ENCODE peak calls at places on chromosomes 3 and 15, in ten cellular contexts. B is left cardiac atrium, X is RWPE1, J is SK-N-SH, T is sigmoid colon, K is tibial nerve, W is ecto neural progenitor cell, L is GM23248, M is GM03348, O is NCI-H1092. Y is an unnamed sample.

GRCh38 chr3:69749461-69749860 is 10.2 kb downstream of the MITF start:
- DNase-seq in T (no peak), X (no peak), M (no peak), B (no peak), W (no peak), J (no peak), L (no peak), K (no peak), O (no peak), Y (no peak)

GRCh38 chr15:33586791-33587697 is 276.3 kb downstream of the RYR3 start:
- DNase-seq in T (no peak), X (no peak), J (no peak), O (no peak), M (no peak), L (no peak), B (no peak), K (no peak), W (no peak), Y (no peak)

GRCh38 chr3:138338816-138339215 is 9.2 kb upstream of the NME9 start:
- DNase-seq in O (no peak), J (no peak), B (peak), K (no peak), T (no peak), X (no peak), W (no peak), L (no peak), M (no peak), Y (no peak)

GRCh38 chr15:70466895-70467529 is 296.3 kb downstream of the UACA start:
- DNase-seq in K (no peak), X (peak), W (peak), O (peak), J (peak), T (peak), B (peak), M (peak), L (peak), Y (peak)

GRCh38 chr15:41122849-41123248 is 6.8 kb upstream of the INO80 start:
- DNase-seq in O (no peak), X (no peak), K (no peak), B (no peak), T (no peak), L (no peak), W (no peak), J (no peak), M (no peak), Y (no peak)

GRCh38 chr15:74036271-74037170 is 42.0 kb downstream of the PML start:
- DNase-seq in J (peak), M (peak), O (peak), L (peak), B (peak), K (peak), W (peak), X (peak), T (peak), Y (peak)

GRCh38 chr3:101066776-101067175 is 73.6 kb upstream of the ABI3BP start:
- DNase-seq in T (no peak), J (no peak), B (no peak), L (peak), K (no peak), M (peak), X (no peak), W (no peak), O (no peak), Y (peak)

GRCh38 chr15:41513282-41514227 is at the start of gene LTK:
- DNase-seq in W (peak), X (no peak), L (peak), B (peak), T (no peak), J (peak), O (no peak), K (no peak), M (no peak), Y (no peak)

GRCh38 chr3:9744162-9744561 is 5.6 kb upstream of the OGG1 start:
- DNase-seq in O (no peak), X (no peak), T (no peak), M (no peak), B (no peak), W (no peak), L (no peak), J (no peak), K (no peak), Y (no peak)

GRCh38 chr15:42405876-42406482 is 46.7 kb downstream of the CAPN3 start:
- DNase-seq in T (no peak), X (no peak), O (no peak), K (no peak), B (no peak), W (no peak), M (no peak), J (no peak), L (no peak), Y (no peak)

GRCh38 chr3:43286886-43287301 is 554 bp downstream of the SNRK start:
- DNase-seq in B (no peak), W (peak), J (peak), M (peak), L (peak), K (no peak), X (peak), O (no peak), T (no peak), Y (peak)

GRCh38 chr3:189457201-189457607 is 174.0 kb upstream of the TP63 start:
- DNase-seq in X (peak), M (no peak), K (no peak), J (no peak), T (no peak), W (no peak), O (no peak), L (peak), B (no peak), Y (no peak)

GRCh38 chr15:38823272-38823671 is 258.7 kb upstream of the RASGRP1 start:
- DNase-seq in T (no peak), J (no peak), O (no peak), L (no peak), B (no peak), K (no peak), W (no peak), X (no peak), M (no peak), Y (no peak)

GRCh38 chr3:48435774-48436476 is 4.0 kb downstream of the CCDC51 start:
- DNase-seq in T (peak), K (peak), J (peak), L (peak), M (peak), W (peak), X (peak), O (peak), B (peak), Y (peak)

GRCh38 chr15:78272776-78273175 is 8.4 kb downstream of the DNAJA4 start:
- DNase-seq in M (no peak), O (no peak), T (no peak), B (no peak), L (no peak), J (no peak), K (no peak), X (no peak), W (no peak), Y (no peak)

GRCh38 chr15:50519740-50520425 is 26.6 kb downstream of the USP50 start:
- DNase-seq in O (no peak), W (no peak), L (no peak), T (no peak), K (no peak), B (no peak), X (no peak), M (no peak), J (no peak), Y (no peak)

GRCh38 chr15:43792761-43793493 is 807 bp downstream of the SERF2 start:
- DNase-seq in B (peak), W (no peak), X (peak), K (no peak), O (no peak), L (peak), T (no peak), M (peak), J (peak), Y (peak)

GRCh38 chr3:48232232-48232631 is 8.7 kb upstream of the ZNF589 start:
- DNase-seq in M (no peak), J (no peak), X (no peak), B (no peak), W (no peak), L (no peak), K (no peak), O (no peak), T (no peak), Y (no peak)

GRCh38 chr3:76615739-76616138 is 424.2 kb upstream of the ROBO2 start:
- DNase-seq in W (no peak), B (no peak), J (no peak), M (no peak), O (no peak), L (peak), K (no peak), X (no peak), T (no peak), Y (no peak)

GRCh38 chr15:97461212-97461611 is 499.3 kb upstream of the ARRDC4 start:
- DNase-seq in M (no peak), L (no peak), O (no peak), X (no peak), W (no peak), T (no peak), B (no peak), J (no peak), K (no peak), Y (no peak)

GRCh38 chr3:122973893-122974615 is 53.5 kb downstream of the SEMA5B start:
- DNase-seq in W (no peak), O (no peak), L (no peak), M (no peak), B (no peak), J (peak), X (no peak), T (no peak), K (no peak), Y (no peak)

GRCh38 chr3:176785207-176785606 is 412.1 kb downstream of the TBL1XR1 start:
- DNase-seq in K (no peak), M (peak), T (peak), W (no peak), J (no peak), O (no peak), B (peak), L (peak), X (no peak), Y (no peak)